ENCODE peak calls at places on chromosome 2, in seven cellular contexts. One of them, this sample, is unnamed.

GRCh38 chr2:69196327-69197117 is 183.5 kb downstream of the ANTXR1 start:
- DNase-seq in GM13976: no peak
- DNase-seq in Right ventricle myocardium inferior: peak; percentile 66
- DNase-seq in GM04504: peak; percentile 96
- DNase-seq in stimulated activated effector memory CD8-positive, alpha-beta T cell treated with anti-CD3 and anti-CD28 coated beads, Interleukin-12 subunit alpha, Interleukin-12 subunit beta, amount 100 ng/mL, for 72 hours: no peak
- DNase-seq in lower leg skin: no peak
- DNase-seq in dermis microvascular lymphatic vessel endothelial cell: no peak
- DNase-seq in this sample: no peak

GRCh38 chr2:186950694-186951093 is 101.7 kb upstream of the ZSWIM2 start:
- DNase-seq in GM13976: no peak
- DNase-seq in Right ventricle myocardium inferior: no peak
- DNase-seq in GM04504: no peak
- DNase-seq in stimulated activated effector memory CD8-positive, alpha-beta T cell treated with anti-CD3 and anti-CD28 coated beads, Interleukin-12 subunit alpha, Interleukin-12 subunit beta, amount 100 ng/mL, for 72 hours: no peak
- DNase-seq in lower leg skin: no peak
- DNase-seq in dermis microvascular lymphatic vessel endothelial cell: no peak
- DNase-seq in this sample: no peak

GRCh38 chr2:35585972-35586371 is 769.6 kb upstream of the CRIM1 start:
- DNase-seq in GM13976: no peak
- DNase-seq in Right ventricle myocardium inferior: no peak
- DNase-seq in GM04504: no peak
- DNase-seq in stimulated activated effector memory CD8-positive, alpha-beta T cell treated with anti-CD3 and anti-CD28 coated beads, Interleukin-12 subunit alpha, Interleukin-12 subunit beta, amount 100 ng/mL, for 72 hours: no peak
- DNase-seq in lower leg skin: no peak
- DNase-seq in dermis microvascular lymphatic vessel endothelial cell: no peak
- DNase-seq in this sample: no peak

GRCh38 chr2:237564526-237565131 is 1.7 kb upstream of the PRLH start:
- DNase-seq in GM13976: no peak
- DNase-seq in Right ventricle myocardium inferior: no peak
- DNase-seq in GM04504: no peak
- DNase-seq in stimulated activated effector memory CD8-positive, alpha-beta T cell treated with anti-CD3 and anti-CD28 coated beads, Interleukin-12 subunit alpha, Interleukin-12 subunit beta, amount 100 ng/mL, for 72 hours: no peak
- DNase-seq in lower leg skin: no peak
- DNase-seq in dermis microvascular lymphatic vessel endothelial cell: no peak
- DNase-seq in this sample: no peak

GRCh38 chr2:222241054-222241453 is 57.7 kb downstream of the PAX3 start:
- DNase-seq in GM13976: no peak
- DNase-seq in Right ventricle myocardium inferior: no peak
- DNase-seq in GM04504: no peak
- DNase-seq in stimulated activated effector memory CD8-positive, alpha-beta T cell treated with anti-CD3 and anti-CD28 coated beads, Interleukin-12 subunit alpha, Interleukin-12 subunit beta, amount 100 ng/mL, for 72 hours: no peak
- DNase-seq in lower leg skin: no peak
- DNase-seq in dermis microvascular lymphatic vessel endothelial cell: no peak
- DNase-seq in this sample: no peak

GRCh38 chr2:178241852-178242551 is 47.7 kb downstream of the OSBPL6 start:
- DNase-seq in GM13976: no peak
- DNase-seq in Right ventricle myocardium inferior: peak; percentile 51
- DNase-seq in GM04504: peak; percentile 91
- DNase-seq in stimulated activated effector memory CD8-positive, alpha-beta T cell treated with anti-CD3 and anti-CD28 coated beads, Interleukin-12 subunit alpha, Interleukin-12 subunit beta, amount 100 ng/mL, for 72 hours: no peak
- DNase-seq in lower leg skin: peak; percentile 61
- DNase-seq in dermis microvascular lymphatic vessel endothelial cell: peak; percentile 85
- DNase-seq in this sample: no peak

GRCh38 chr2:211328126-211328525 is 771.7 kb downstream of the CPS1 start:
- DNase-seq in GM13976: no peak
- DNase-seq in Right ventricle myocardium inferior: no peak
- DNase-seq in GM04504: no peak
- DNase-seq in stimulated activated effector memory CD8-positive, alpha-beta T cell treated with anti-CD3 and anti-CD28 coated beads, Interleukin-12 subunit alpha, Interleukin-12 subunit beta, amount 100 ng/mL, for 72 hours: no peak
- DNase-seq in lower leg skin: no peak
- DNase-seq in dermis microvascular lymphatic vessel endothelial cell: no peak
- DNase-seq in this sample: no peak

GRCh38 chr2:120820885-120821279 is 85.2 kb downstream of the GLI2 start:
- DNase-seq in GM13976: no peak
- DNase-seq in Right ventricle myocardium inferior: no peak
- DNase-seq in GM04504: peak; percentile 53
- DNase-seq in stimulated activated effector memory CD8-positive, alpha-beta T cell treated with anti-CD3 and anti-CD28 coated beads, Interleukin-12 subunit alpha, Interleukin-12 subunit beta, amount 100 ng/mL, for 72 hours: no peak
- DNase-seq in lower leg skin: no peak
- DNase-seq in dermis microvascular lymphatic vessel endothelial cell: no peak
- DNase-seq in this sample: no peak

GRCh38 chr2:220533485-220533884 is 906.1 kb downstream of the SLC4A3 start:
- DNase-seq in GM13976: peak; percentile 13
- DNase-seq in Right ventricle myocardium inferior: no peak
- DNase-seq in GM04504: no peak
- DNase-seq in stimulated activated effector memory CD8-positive, alpha-beta T cell treated with anti-CD3 and anti-CD28 coated beads, Interleukin-12 subunit alpha, Interleukin-12 subunit beta, amount 100 ng/mL, for 72 hours: no peak
- DNase-seq in lower leg skin: no peak
- DNase-seq in dermis microvascular lymphatic vessel endothelial cell: no peak
- DNase-seq in this sample: peak; percentile 5

GRCh38 chr2:195819276-195819675 is 162.2 kb downstream of the SLC39A10 start:
- DNase-seq in GM13976: no peak
- DNase-seq in Right ventricle myocardium inferior: no peak
- DNase-seq in GM04504: no peak
- DNase-seq in stimulated activated effector memory CD8-positive, alpha-beta T cell treated with anti-CD3 and anti-CD28 coated beads, Interleukin-12 subunit alpha, Interleukin-12 subunit beta, amount 100 ng/mL, for 72 hours: no peak
- DNase-seq in lower leg skin: no peak
- DNase-seq in dermis microvascular lymphatic vessel endothelial cell: no peak
- DNase-seq in this sample: no peak

GRCh38 chr2:7430869-7431641 is 513.8 kb downstream of the RNF144A start:
- DNase-seq in GM13976: peak; percentile 75
- DNase-seq in Right ventricle myocardium inferior: peak; percentile 90
- DNase-seq in GM04504: no peak
- DNase-seq in stimulated activated effector memory CD8-positive, alpha-beta T cell treated with anti-CD3 and anti-CD28 coated beads, Interleukin-12 subunit alpha, Interleukin-12 subunit beta, amount 100 ng/mL, for 72 hours: peak; percentile 54
- DNase-seq in lower leg skin: peak; percentile 21
- DNase-seq in dermis microvascular lymphatic vessel endothelial cell: no peak
- DNase-seq in this sample: peak; percentile 60

GRCh38 chr2:162074937-162075688 is 1.1 kb upstream of the DPP4 start:
- DNase-seq in GM13976: no peak
- DNase-seq in Right ventricle myocardium inferior: no peak
- DNase-seq in GM04504: no peak
- DNase-seq in stimulated activated effector memory CD8-positive, alpha-beta T cell treated with anti-CD3 and anti-CD28 coated beads, Interleukin-12 subunit alpha, Interleukin-12 subunit beta, amount 100 ng/mL, for 72 hours: no peak
- DNase-seq in lower leg skin: no peak
- DNase-seq in dermis microvascular lymphatic vessel endothelial cell: no peak
- DNase-seq in this sample: no peak

This sample was measured in GM20000.